ENCODE peak calls at places on chromosomes 1 and 21, in four cellular contexts. B is fibroblast of the conjunctiva, M is psoas muscle, U is cardiac fibroblast. S is an unnamed sample.

GRCh38 chr1:165279831-165280351 is 76.6 kb downstream of the LMX1A start:
- DNase-seq in B (no peak), M (no peak), U (no peak), S (no peak)

GRCh38 chr1:13465515-13465914 is 48.3 kb downstream of the LRRC38 start:
- DNase-seq in B (no peak), M (no peak), U (no peak), S (no peak)

GRCh38 chr1:91553196-91553595 is 52.5 kb downstream of the CDC7 start:
- DNase-seq in B (peak; percentile 56), M (peak; percentile 50), U (peak; percentile 82), S (no peak)

GRCh38 chr1:163875927-163876320 is 554.2 kb downstream of the NUF2 start:
- DNase-seq in B (peak; percentile 83), M (no peak), U (peak; percentile 73), S (no peak)

GRCh38 chr1:56709269-56709880 is 64.3 kb downstream of the PRKAA2 start:
- DNase-seq in B (peak; percentile 50), M (no peak), U (peak; percentile 73), S (no peak)

GRCh38 chr1:219041819-219042218 is 131.9 kb upstream of the LYPLAL1 start:
- DNase-seq in B (peak; percentile 21), M (no peak), U (peak; percentile 92), S (no peak)

GRCh38 chr1:64484651-64485050 is 14.7 kb downstream of the CACHD1 start:
- DNase-seq in B (no peak), M (no peak), U (no peak), S (no peak)

GRCh38 chr1:81446006-81446669 is 354.6 kb upstream of the ADGRL2 start:
- DNase-seq in B (no peak), M (no peak), U (no peak), S (no peak)

GRCh38 chr21:17795084-17796036 is 23.8 kb downstream of the C21orf91 start:
- DNase-seq in B (no peak), M (no peak), U (no peak), S (no peak)

GRCh38 chr1:33182452-33182851 is 609 bp upstream of the TRIM62 start:
- DNase-seq in B (peak; percentile 66), M (no peak), U (peak; percentile 76), S (no peak)

GRCh38 chr1:96519851-96520281 is 201.7 kb upstream of the PTBP2 start:
- DNase-seq in B (no peak), M (no peak), U (no peak), S (no peak)

GRCh38 chr1:171251042-171251740 is 2.9 kb downstream of the FMO1 start:
- DNase-seq in B (no peak), M (no peak), U (no peak), S (no peak)

GRCh38 chr1:11528636-11529121 is 49.7 kb downstream of the DISP3 start:
- DNase-seq in B (no peak), M (no peak), U (no peak), S (no peak)

GRCh38 chr1:195748969-195749368 is 859.3 kb downstream of the KCNT2 start:
- DNase-seq in B (no peak), M (no peak), U (no peak), S (no peak)

S was measured in amygdala.